ENCODE peak calls at places on chromosomes 12 and 14, in eight cellular contexts. J, Z, L, A, K, W, H and M are unnamed samples.

GRCh38 chr12:77572371-77572770 is 258.3 kb upstream of the NAV3 start:
- DNase-seq in J (peak), Z (no peak), L (no peak), A (no peak), K (no peak), W (no peak), H (no peak), M (peak)

GRCh38 chr12:122862872-122863701 is 27.8 kb downstream of the HIP1R start:
- DNase-seq in J (peak), Z (no peak), L (no peak), A (peak), K (no peak), W (no peak), H (no peak), M (no peak)

GRCh38 chr14:99325016-99325415 is 53.0 kb upstream of the BCL11B start:
- DNase-seq in J (no peak), Z (no peak), L (no peak), A (no peak), K (no peak), W (no peak), H (no peak), M (no peak)

GRCh38 chr12:126874427-126875026 is 1392.4 kb upstream of the TMEM132C start:
- DNase-seq in J (peak), Z (peak), L (no peak), A (peak), K (peak), W (no peak), H (peak), M (peak)

GRCh38 chr14:91302391-91302790 is 57.9 kb upstream of the GPR68 start:
- DNase-seq in J (no peak), Z (no peak), L (no peak), A (no peak), K (no peak), W (no peak), H (no peak), M (no peak)

GRCh38 chr12:1348606-1349005 is 245.8 kb downstream of the FBXL14 start:
- DNase-seq in J (no peak), Z (no peak), L (no peak), A (no peak), K (no peak), W (no peak), H (no peak), M (no peak)

GRCh38 chr12:131103614-131104463 is 150.1 kb downstream of the ADGRD1 start:
- DNase-seq in J (no peak), Z (no peak), L (no peak), A (no peak), K (no peak), W (no peak), H (no peak), M (no peak)

GRCh38 chr12:82504411-82504810 is 146.1 kb downstream of the METTL25 start:
- DNase-seq in J (no peak), Z (no peak), L (no peak), A (no peak), K (no peak), W (no peak), H (no peak), M (no peak)

GRCh38 chr12:66965613-66966012 is 286.7 kb upstream of the GRIP1 start:
- DNase-seq in J (peak), Z (no peak), L (no peak), A (no peak), K (no peak), W (no peak), H (no peak), M (peak)

GRCh38 chr14:41285193-41285748 is 321.4 kb upstream of the LRFN5 start:
- DNase-seq in J (peak), Z (peak), L (peak), A (peak), K (peak), W (no peak), H (no peak), M (peak)

GRCh38 chr14:20454359-20454644 is 310 bp downstream of the OSGEP start:
- DNase-seq in J (no peak), Z (no peak), L (peak), A (no peak), K (peak), W (no peak), H (peak), M (peak)